ENCODE peak calls at places on chromosome 5, in eight cellular contexts. S, E, B, N, C, M, I and P are unnamed samples.

GRCh38 chr5:77168187-77168883 is 42.1 kb upstream of the PDE8B start:
- DNase-seq in I (no peak), B (no peak), N (peak), E (peak), C (peak), M (no peak), S (no peak), P (no peak)

GRCh38 chr5:10229306-10230048 is 20.2 kb downstream of the ATPSCKMT start:
- DNase-seq in I (no peak), E (peak), B (no peak), C (no peak), M (no peak), N (peak), S (peak), P (no peak)

GRCh38 chr5:56900395-56900794 is 9.0 kb upstream of the SETD9 start:
- DNase-seq in M (no peak), I (no peak), N (peak), S (peak), E (no peak), C (no peak), B (no peak), P (peak)

GRCh38 chr5:96876292-96876850 is at the start of gene ERAP2:
- DNase-seq in B (no peak), N (peak), E (no peak), S (peak), M (peak), C (no peak), I (no peak), P (peak)

GRCh38 chr5:66882592-66883227 is 286.5 kb downstream of the MAST4 start:
- DNase-seq in C (no peak), I (no peak), B (no peak), M (no peak), N (no peak), S (peak), E (no peak), P (no peak)

GRCh38 chr5:128304121-128304520 is 220.6 kb downstream of the SLC12A2 start:
- DNase-seq in N (peak), B (no peak), S (peak), I (no peak), M (no peak), E (peak), C (peak), P (no peak)

GRCh38 chr5:65213921-65214525 is 267.7 kb downstream of the ADAMTS6 start:
- DNase-seq in M (peak), B (no peak), E (no peak), C (peak), S (peak), N (no peak), I (no peak), P (peak)

GRCh38 chr5:79811904-79812303 is 122.3 kb downstream of the CMYA5 start:
- DNase-seq in N (no peak), M (no peak), C (no peak), B (no peak), I (no peak), S (no peak), E (no peak), P (no peak)

GRCh38 chr5:134289509-134290113 is 63.7 kb upstream of the PPP2CA start:
- DNase-seq in E (peak), S (peak), I (no peak), N (peak), B (peak), M (peak), C (peak), P (peak)

GRCh38 chr5:78930742-78931141 is 54.4 kb downstream of the ARSB start:
- DNase-seq in B (no peak), I (no peak), M (no peak), C (no peak), N (peak), S (no peak), E (peak), P (no peak)

GRCh38 chr5:38105231-38105570 is 153.2 kb upstream of the EGFLAM start:
- DNase-seq in S (no peak), C (no peak), I (no peak), E (no peak), M (no peak), B (no peak), N (no peak), P (no peak)

GRCh38 chr5:145946112-145946861 is 9.9 kb downstream of the SH3RF2 start:
- DNase-seq in E (peak), I (no peak), C (no peak), B (no peak), M (no peak), S (peak), N (peak), P (peak)

GRCh38 chr5:104241051-104241450 is 678.5 kb upstream of the NUDT12 start:
- DNase-seq in C (no peak), B (no peak), M (no peak), S (peak), E (no peak), N (no peak), I (no peak), P (no peak)

GRCh38 chr5:43251754-43252153 is 59.7 kb downstream of the NIM1K start:
- DNase-seq in N (no peak), B (no peak), I (no peak), C (no peak), E (no peak), S (no peak), M (no peak), P (no peak)

GRCh38 chr5:106154280-106154716 is 1516.4 kb downstream of the EFNA5 start:
- DNase-seq in B (peak), C (no peak), N (no peak), I (no peak), E (no peak), M (no peak), S (no peak), P (no peak)

GRCh38 chr5:117973785-117974184 is 1014.6 kb downstream of the DTWD2 start:
- DNase-seq in N (no peak), M (no peak), B (no peak), S (no peak), I (no peak), E (no peak), C (no peak), P (no peak)

GRCh38 chr5:54743997-54744788 is 226.6 kb downstream of the SNX18 start:
- DNase-seq in E (peak), I (no peak), S (peak), C (peak), M (peak), N (peak), B (no peak), P (peak)

GRCh38 chr5:88870280-88870679 is 12.7 kb downstream of the MEF2C start:
- DNase-seq in M (no peak), E (no peak), B (no peak), N (no peak), C (no peak), S (no peak), I (no peak), P (no peak)

GRCh38 chr5:181212934-181213333 is 7.9 kb upstream of the TRIM7 start:
- DNase-seq in I (no peak), N (no peak), C (peak), E (no peak), S (no peak), B (no peak), M (no peak), P (no peak)

GRCh38 chr5:159244163-159244562 is 18.9 kb upstream of the UBLCP1 start:
- DNase-seq in C (no peak), E (no peak), S (no peak), I (no peak), B (no peak), M (no peak), N (no peak), P (no peak)

GRCh38 chr5:36452394-36453100 is 150.8 kb upstream of the RANBP3L start:
- DNase-seq in E (no peak), N (no peak), I (no peak), B (no peak), M (no peak), S (peak), C (no peak), P (no peak)

GRCh38 chr5:149956685-149957084 is 3.9 kb upstream of the SLC26A2 start:
- DNase-seq in E (no peak), N (no peak), S (no peak), I (no peak), B (no peak), C (no peak), M (no peak), P (no peak)

GRCh38 chr5:53006920-53007890 is 18.1 kb downstream of the ITGA2 start:
- DNase-seq in C (no peak), E (no peak), I (no peak), B (no peak), S (peak), M (no peak), N (no peak), P (no peak)

GRCh38 chr5:308672-309271 is 12.7 kb upstream of the AHRR start:
- DNase-seq in B (no peak), N (peak), C (no peak), S (peak), E (no peak), M (peak), I (no peak), P (no peak)

GRCh38 chr5:113434889-113435288 is at the start of gene TSSK1B:
- DNase-seq in S (no peak), C (no peak), M (no peak), E (no peak), N (no peak), I (no peak), B (no peak), P (no peak)

GRCh38 chr5:126417178-126417577 is 6.0 kb upstream of the GRAMD2B start:
- DNase-seq in N (no peak), C (no peak), S (no peak), I (no peak), B (no peak), M (no peak), E (no peak), P (no peak)

GRCh38 chr5:83780681-83781080 is 60.0 kb upstream of the HAPLN1 start:
- DNase-seq in B (no peak), M (no peak), I (no peak), N (no peak), C (no peak), E (no peak), S (no peak), P (no peak)

GRCh38 chr5:115054387-115054951 is 115.2 kb downstream of the TRIM36 start:
- DNase-seq in M (no peak), I (no peak), S (no peak), C (no peak), E (no peak), N (no peak), B (no peak), P (no peak)

GRCh38 chr5:111017731-111018130 is 53.8 kb upstream of the TSLP start:
- DNase-seq in M (no peak), E (no peak), S (peak), B (no peak), C (no peak), N (no peak), I (no peak), P (no peak)

GRCh38 chr5:139294372-139295165 is 1.0 kb downstream of the MATR3 start:
- DNase-seq in S (peak), M (peak), N (peak), I (peak), C (peak), B (peak), E (no peak), P (peak)

GRCh38 chr5:131563434-131564228 is 71.4 kb downstream of the RAPGEF6 start:
- DNase-seq in N (no peak), M (peak), S (no peak), E (no peak), C (no peak), I (no peak), B (no peak), P (no peak)

GRCh38 chr5:59312223-59312622 is 581.3 kb downstream of the PDE4D start:
- DNase-seq in I (no peak), E (no peak), M (no peak), C (no peak), N (no peak), B (no peak), S (no peak), P (no peak)

GRCh38 chr5:109927639-109928038 is 237.9 kb downstream of the MAN2A1 start:
- DNase-seq in S (no peak), M (no peak), N (no peak), C (no peak), E (no peak), B (no peak), I (no peak), P (no peak)

GRCh38 chr5:93715327-93715726 is 26.1 kb downstream of the POU5F2 start:
- DNase-seq in I (no peak), C (no peak), M (no peak), B (no peak), S (no peak), E (no peak), N (no peak), P (no peak)

GRCh38 chr5:102722930-102723329 is 32.2 kb upstream of the PAM start:
- DNase-seq in B (no peak), I (no peak), C (no peak), N (peak), S (peak), E (no peak), M (no peak), P (no peak)

GRCh38 chr5:642481-642880 is 30.3 kb downstream of the CEP72 start:
- DNase-seq in B (no peak), M (no peak), E (no peak), N (no peak), C (no peak), I (no peak), S (no peak), P (no peak)

GRCh38 chr5:179805070-179805528 is 1.6 kb downstream of the MGAT4B start:
- DNase-seq in C (no peak), N (no peak), I (no peak), S (no peak), B (no peak), E (no peak), M (no peak), P (no peak)

GRCh38 chr5:44546283-44546682 is 157.1 kb upstream of the FGF10 start:
- DNase-seq in E (no peak), C (no peak), S (peak), N (peak), I (no peak), B (no peak), M (no peak), P (peak)

GRCh38 chr5:43437062-43437660 is 25.0 kb upstream of the CCL28 start:
- DNase-seq in B (no peak), M (no peak), I (no peak), S (no peak), C (no peak), N (no peak), E (no peak), P (peak)

GRCh38 chr5:105885266-105885665 is 1785.5 kb downstream of the EFNA5 start:
- DNase-seq in S (peak), M (no peak), B (no peak), E (peak), I (no peak), N (no peak), C (no peak), P (no peak)